ENCODE peak calls at places on chromosomes 13 and 19, in six cellular contexts. T is endothelial cell of umbilical vein, E is lung, U is testis, I is heart right ventricle, X is coronary artery. O is an unnamed sample.

GRCh38 chr13:44278164-44278563 is 95.5 kb upstream of the SERP2 start:
- DNase-seq in T (peak; percentile 62), E (no peak), U (no peak), I (no peak), X (peak; percentile 43), O (no peak)

GRCh38 chr13:75489502-75490263 is 7.7 kb upstream of the TBC1D4 start:
- DNase-seq in T (no peak), E (peak; percentile 66), U (peak; percentile 36), I (no peak), X (no peak), O (peak; percentile 13)

GRCh38 chr19:15466851-15467733 is 2.7 kb upstream of the RASAL3 start:
- DNase-seq in T (peak; percentile 99), E (no peak), U (no peak), I (no peak), X (no peak), O (no peak)

GRCh38 chr19:22976248-22976647 is 26.7 kb downstream of the ZNF728 start:
- DNase-seq in T (no peak), E (no peak), U (no peak), I (no peak), X (no peak), O (no peak)

GRCh38 chr13:51451467-51452390 is 1.1 kb downstream of the INTS6 start:
- DNase-seq in T (peak; percentile 66), E (peak; percentile 88), U (peak; percentile 82), I (peak; percentile 87), X (peak; percentile 90), O (peak; percentile 42)

GRCh38 chr13:25247345-25247744 is 39.9 kb downstream of the MTMR6 start:
- DNase-seq in T (no peak), E (no peak), U (no peak), I (no peak), X (no peak), O (no peak)

GRCh38 chr13:29681859-29682258 is 86.4 kb upstream of the SLC7A1 start:
- DNase-seq in T (no peak), E (no peak), U (no peak), I (no peak), X (no peak), O (no peak)

GRCh38 chr13:50125306-50125555 is 110.0 kb downstream of the KCNRG start:
- DNase-seq in T (no peak), E (no peak), U (no peak), I (no peak), X (no peak), O (peak; percentile 34)

GRCh38 chr13:50788551-50788950 is 54.9 kb downstream of the DLEU7 start:
- DNase-seq in T (peak; percentile 44), E (no peak), U (no peak), I (no peak), X (no peak), O (no peak)

GRCh38 chr19:38742906-38743305 is 1.4 kb downstream of the CAPN12 start:
- DNase-seq in T (no peak), E (no peak), U (no peak), I (no peak), X (no peak), O (no peak)

GRCh38 chr13:25180795-25181537 is 8.9 kb upstream of the AMER2 start:
- DNase-seq in T (no peak), E (no peak), U (no peak), I (no peak), X (no peak), O (no peak)

GRCh38 chr13:112997188-112998135 is 28.4 kb downstream of the MCF2L start:
- DNase-seq in T (no peak), E (no peak), U (no peak), I (no peak), X (no peak), O (no peak)

GRCh38 chr19:2166741-2167738 is 3.3 kb downstream of the DOT1L start:
- DNase-seq in T (peak; percentile 82), E (peak; percentile 88), U (peak; percentile 84), I (peak; percentile 88), X (peak; percentile 88), O (no peak)

GRCh38 chr19:15437355-15438123 is 12.2 kb downstream of the WIZ start:
- DNase-seq in T (no peak), E (no peak), U (no peak), I (no peak), X (no peak), O (no peak)

GRCh38 chr19:31718041-31718440 is 368.8 kb upstream of the TSHZ3 start:
- DNase-seq in T (no peak), E (no peak), U (no peak), I (no peak), X (peak; percentile 22), O (no peak)

GRCh38 chr13:24127116-24127631 is 33.3 kb upstream of the SPATA13 start:
- DNase-seq in T (no peak), E (no peak), U (no peak), I (no peak), X (no peak), O (no peak)

GRCh38 chr19:4830768-4831265 is 695 bp downstream of the TICAM1 start:
- DNase-seq in T (no peak), E (no peak), U (no peak), I (no peak), X (no peak), O (peak; percentile 28)

GRCh38 chr19:45401815-45402468 is 2.9 kb downstream of the PPP1R13L start:
- DNase-seq in T (no peak), E (no peak), U (no peak), I (no peak), X (no peak), O (no peak)

GRCh38 chr19:48715276-48715675 is 4.2 kb downstream of the MAMSTR start:
- DNase-seq in T (no peak), E (no peak), U (no peak), I (no peak), X (peak; percentile 79), O (no peak)

GRCh38 chr19:10952809-10953208 is 8.0 kb upstream of the SMARCA4 start:
- DNase-seq in T (no peak), E (no peak), U (no peak), I (no peak), X (no peak), O (peak; percentile 56)

GRCh38 chr19:30498707-30499106 is 126.5 kb downstream of the ZNF536 start:
- DNase-seq in T (no peak), E (no peak), U (no peak), I (no peak), X (no peak), O (no peak)

GRCh38 chr13:65985632-65986031 is 1244.5 kb downstream of the PCDH9 start:
- DNase-seq in T (no peak), E (no peak), U (peak; percentile 17), I (no peak), X (no peak), O (no peak)

DNA sequence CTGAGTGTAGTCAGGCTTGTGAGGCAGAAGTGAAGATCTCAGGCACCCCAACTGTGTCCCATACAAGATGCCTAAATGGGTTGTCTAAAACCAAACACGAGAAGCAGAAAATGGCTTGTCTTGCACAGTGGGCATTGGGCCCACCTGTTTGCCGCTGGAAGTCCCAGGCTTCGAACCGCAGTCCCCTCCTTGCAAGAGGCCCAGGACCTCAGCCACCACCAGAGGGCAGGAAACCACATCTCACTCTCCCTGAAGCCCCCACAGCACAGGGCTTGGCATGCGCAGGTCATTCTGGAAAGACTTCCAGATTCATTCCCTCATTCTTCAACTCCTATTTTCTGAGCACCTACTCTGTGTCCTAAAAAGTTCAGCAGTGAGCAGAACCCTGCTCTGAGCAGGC is 973.7 kb downstream of the UQCRFS1 start:
- DNase-seq in T (no peak), E (no peak), U (peak; percentile 24), I (no peak), X (no peak), O (no peak)
- TF ChIP-seq CTCF in T (peak; percentile 9), E (no peak), U (no peak), I (peak; percentile 5), X (no peak), O (no peak)

GRCh38 chr19:3285647-3286176 is 61.3 kb downstream of the CELF5 start:
- DNase-seq in T (no peak), E (no peak), U (no peak), I (no peak), X (no peak), O (no peak)
- H3K27ac ChIP-seq in T (no peak overlapping the region), E (no peak overlapping the region), U (no peak overlapping the region), I (no peak overlapping the region), X (no peak overlapping the region), O (no peak overlapping the region)

GRCh38 chr13:110713981-110714797 is 689 bp downstream of the ING1 start:
- DNase-seq in T (peak; percentile 47), E (peak; percentile 58), U (peak; percentile 67), I (peak; percentile 53), X (peak; percentile 81), O (peak; percentile 29)
- TF ChIP-seq CTCF in T (no peak), E (no peak), U (no peak), I (peak; percentile 6), X (no peak), O (no peak)

DNA sequence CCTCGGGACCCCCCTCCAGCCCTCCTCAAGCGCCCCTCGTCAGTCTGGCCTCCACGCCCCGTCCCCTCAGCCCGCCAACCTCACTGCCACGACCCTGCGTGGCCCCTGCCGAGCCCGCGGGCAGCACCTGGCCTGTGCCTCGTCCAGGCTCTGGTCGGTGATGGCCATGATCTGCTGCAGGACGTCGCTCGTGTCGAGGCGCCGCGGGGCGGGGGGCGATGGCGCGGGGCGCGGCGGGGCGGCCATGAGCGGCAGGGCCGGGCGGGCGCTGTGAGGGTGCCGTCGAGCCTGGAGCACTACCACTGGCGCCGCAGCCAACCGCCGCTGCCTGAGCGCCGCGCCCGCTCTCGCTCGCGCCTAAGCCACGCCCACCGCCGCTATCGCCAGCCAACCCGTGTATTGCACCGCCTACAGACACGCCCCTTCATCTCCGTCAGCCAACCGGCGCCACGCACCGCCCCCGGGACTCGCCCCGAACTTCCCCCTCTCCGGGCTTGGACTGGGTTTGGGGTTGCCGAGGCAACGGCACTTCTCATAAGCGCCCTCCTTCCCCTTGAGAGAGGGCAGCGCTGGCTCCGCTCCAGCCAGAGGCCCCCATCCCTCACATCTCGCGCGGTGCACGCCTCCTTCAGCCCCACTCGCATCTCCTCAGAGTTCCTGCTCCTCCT is at the start of gene PBX4:
- DNase-seq in T (peak; percentile 65), E (peak; percentile 97), U (peak; percentile 96), I (peak; percentile 89), X (no peak), O (peak; percentile 92)
- H3K27ac ChIP-seq in T (no peak within 1 kb of the TSS), E (no peak within 1 kb of the TSS), U (no peak within 1 kb of the TSS), I (no peak within 1 kb of the TSS), X (no peak within 1 kb of the TSS), O (peak within 1 kb of the TSS; percentile 53)

GRCh38 chr19:495440-496332 is 600 bp upstream of the MADCAM1 start:
- DNase-seq in T (peak; percentile 33), E (no peak), U (no peak), I (peak; percentile 11), X (no peak), O (no peak)
- TF ChIP-seq CTCF in T (peak; percentile 79), E (peak; percentile 19), U (peak; percentile 20), I (peak; percentile 62), X (no peak), O (peak; percentile 82)